ENCODE peak calls at places on chromosome 19, in six cellular contexts. I is transverse colon; F is neuronal stem cell; Z is CD4-positive, CD25-positive, alpha-beta regulatory T cell; K is body of pancreas; A is aorta. R is an unnamed sample. For H3K27me3 and H3K9me3, the result is how much of the 10 kb centered on the place peaks cover.

GRCh38 chr19:41588497-41589209 is 12.7 kb downstream of the CEACAM21 start:
- DNase-seq in A (no peak), F (no peak), K (no peak), I (no peak), Z (no peak), R (peak)

GRCh38 chr19:55301459-55302331 is 17.9 kb downstream of the BRSK1 start:
- DNase-seq in I (peak), Z (peak), A (peak), F (peak), K (peak), R (peak)

GRCh38 chr19:42469311-42470239 is 26.8 kb upstream of the CXCL17 start:
- DNase-seq in F (no peak), Z (no peak), K (no peak), A (no peak), I (no peak), R (no peak)

GRCh38 chr19:33133438-33134031 is 1.6 kb downstream of the WDR88 start:
- DNase-seq in Z (no peak), F (no peak), A (no peak), I (no peak), K (peak), R (no peak)

GRCh38 chr19:51078731-51079130 is 4.0 kb downstream of the KLK14 start:
- DNase-seq in F (no peak), K (no peak), I (no peak), Z (no peak), A (no peak), R (no peak)

GRCh38 chr19:1241417-1242095 is at the start of gene ATP5F1D:
- DNase-seq in Z (peak), F (peak), I (peak), K (peak), A (peak), R (peak)

GRCh38 chr19:35055715-35056179 is 14.2 kb downstream of the HPN start:
- DNase-seq in I (no peak), Z (no peak), A (no peak), F (no peak), K (no peak), R (no peak)

GRCh38 chr19:42443944-42444398 is 1.2 kb upstream of the CXCL17 start:
- DNase-seq in I (no peak), Z (no peak), K (peak), A (no peak), F (no peak), R (peak)

GRCh38 chr19:55080915-55081772 is 5.5 kb downstream of the EPS8L1 start:
- DNase-seq in Z (peak), A (peak), I (peak), F (no peak), K (peak), R (peak)

GRCh38 chr19:32877323-32877912 is 7.9 kb upstream of the SLC7A9 start:
- DNase-seq in I (no peak), Z (no peak), A (no peak), F (no peak), K (no peak), R (no peak)

GRCh38 chr19:38734426-38735256 is 9.6 kb downstream of the CAPN12 start:
- DNase-seq in Z (no peak), I (peak), A (peak), K (no peak), F (no peak), R (peak)

GRCh38 chr19:34104099-34104498 is 68.2 kb upstream of the LSM14A start:
- DNase-seq in A (no peak), F (no peak), K (no peak), Z (no peak), I (no peak), R (no peak)

GRCh38 chr19:45423589-45424190 is at the start of gene ERCC1:
- DNase-seq in I (no peak), A (peak), Z (peak), K (peak), F (peak), R (peak)

GRCh38 chr19:54191671-54192453 is 754 bp downstream of the TSEN34 start:
- DNase-seq in I (no peak), A (peak), F (no peak), Z (no peak), K (no peak), R (no peak)

GRCh38 chr19:57812201-57812600 is 2.5 kb downstream of the ZNF552 start:
- DNase-seq in K (no peak), Z (no peak), A (no peak), I (no peak), F (no peak), R (no peak)

GRCh38 chr19:10478903-10479384 is 24.2 kb downstream of the KEAP1 start:
- DNase-seq in A (peak), K (peak), I (peak), F (peak), Z (peak), R (peak)

GRCh38 chr19:8038815-8039214 is 13.7 kb upstream of the CCL25 start:
- DNase-seq in I (no peak), K (no peak), Z (no peak), A (no peak), F (no peak), R (no peak)

GRCh38 chr19:39731685-39732084 is 6.1 kb downstream of the CLC start:
- DNase-seq in K (no peak), F (no peak), Z (no peak), A (no peak), I (no peak), R (no peak)

GRCh38 chr19:27896091-27896490 is 1316.9 kb downstream of the UQCRFS1 start:
- DNase-seq in F (no peak), I (no peak), Z (no peak), A (no peak), K (no peak), R (no peak)

GRCh38 chr19:50427997-50428425 is 4.7 kb upstream of the MYBPC2 start:
- DNase-seq in F (no peak), Z (no peak), I (peak), K (peak), A (peak), R (peak)

GRCh38 chr19:44905437-44906160 is at the start of gene APOE:
- DNase-seq in I (peak), Z (no peak), A (no peak), F (peak), K (peak), R (no peak)

GRCh38 chr19:4589579-4590410 is 30.3 kb upstream of the SEMA6B start:
- DNase-seq in Z (no peak), F (no peak), I (no peak), K (no peak), A (no peak), R (no peak)
- H3K27me3 ChIP-seq in Z (under half), F (under half), I (half or more), K (under half), A (under half), R (under half)

GRCh38 chr19:23384166-23384565 is 11.1 kb downstream of the ZNF91 start:
- DNase-seq in A (no peak), Z (no peak), F (no peak), K (no peak), I (no peak), R (no peak)
- H3K9me3 ChIP-seq in A (under half), Z (half or more), F (half or more), K (under half), I (under half), R (under half)

GRCh38 chr19:13778847-13779246 is 4.6 kb downstream of the C19orf53 start:
- DNase-seq in I (no peak), A (no peak), K (no peak), Z (no peak), F (no peak), R (no peak)
- H3K27me3 ChIP-seq in I (under half), A (under half), K (under half), Z (under half), F (under half), R (under half)

DNA sequence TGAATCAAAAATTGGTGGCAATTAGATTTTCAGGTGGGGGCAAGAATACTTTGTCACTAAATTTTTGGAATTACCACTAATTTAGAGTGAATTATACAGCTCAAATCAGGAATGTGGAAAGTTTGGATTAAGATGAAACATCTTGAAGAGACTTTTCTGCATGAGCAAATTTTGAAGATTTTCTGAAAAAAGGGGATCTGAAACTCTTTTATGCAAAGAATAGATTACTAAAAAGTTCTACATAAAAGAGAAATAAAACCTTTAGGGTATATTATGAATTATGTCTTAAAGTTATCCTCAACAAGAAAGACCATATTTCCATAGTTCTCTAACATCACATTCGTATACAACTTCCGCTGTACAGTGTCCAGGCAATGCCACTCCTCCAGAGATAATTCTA is 36.7 kb downstream of the ZNF93 start:
- DNase-seq in K (no peak), F (no peak), A (no peak), I (no peak), Z (no peak), R (no peak)
- H3K9me3 ChIP-seq in K (under half), F (half or more), A (under half), I (under half), Z (half or more), R (under half)

GRCh38 chr19:56687036-56687435 is 15.5 kb upstream of the ZNF835 start:
- DNase-seq in Z (no peak), F (no peak), A (no peak), K (no peak), I (no peak), R (no peak)

GRCh38 chr19:56690668-56691067 is 19.1 kb upstream of the ZNF835 start:
- DNase-seq in Z (no peak), K (no peak), F (no peak), I (no peak), A (no peak), R (no peak)

GRCh38 chr19:56692496-56692895 is 20.9 kb upstream of the ZNF835 start:
- DNase-seq in I (no peak), F (no peak), Z (no peak), K (peak), A (no peak), R (no peak)

DNA sequence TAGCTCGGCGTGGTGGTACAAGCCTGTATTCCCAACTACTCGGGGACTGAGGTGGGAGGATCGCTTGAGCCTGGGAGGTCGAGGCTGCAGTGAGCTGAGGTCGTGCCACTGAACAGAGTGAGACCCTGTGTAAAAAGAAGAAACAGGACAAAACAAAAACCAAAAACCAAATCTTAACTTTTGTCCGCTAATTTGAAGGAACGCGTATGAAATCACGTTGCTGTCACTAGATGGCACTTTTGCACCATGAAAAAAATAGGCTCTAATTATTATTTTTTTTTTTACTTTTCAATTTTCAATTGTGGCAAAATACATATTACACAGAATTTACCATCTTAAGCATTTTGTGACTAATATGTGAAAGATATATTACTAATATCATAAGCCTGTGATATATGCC is 17.6 kb upstream of the ZNF835 start:
- DNase-seq in I (no peak), A (no peak), Z (no peak), K (no peak), F (no peak), R (no peak)
- H3K27me3 ChIP-seq in I (under half), A (under half), Z (under half), K (under half), F (under half), R (under half)

GRCh38 chr19:21532904-21533303 is 27.5 kb downstream of the ZNF429 start:
- DNase-seq in Z (no peak), K (no peak), I (no peak), F (no peak), A (no peak), R (no peak)
- H3K9me3 ChIP-seq in Z (under half), K (under half), I (half or more), F (under half), A (under half), R (under half)

DNA sequence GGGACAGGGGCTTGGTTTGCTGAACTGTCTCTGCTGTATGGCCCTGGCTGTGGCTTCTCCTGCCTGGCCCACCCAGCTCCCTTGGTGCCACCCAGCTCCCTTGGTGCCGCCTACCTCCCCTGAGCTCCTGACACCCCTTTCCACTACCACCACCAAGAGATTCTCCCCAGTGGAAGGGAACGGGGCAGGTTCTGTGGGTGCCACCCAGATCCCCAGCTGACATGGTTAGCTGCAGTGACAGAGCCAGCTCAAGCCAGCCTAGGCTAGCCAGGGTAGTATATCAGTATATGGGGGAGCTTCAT is 28.5 kb upstream of the POP4 start:
- DNase-seq in K (no peak), A (no peak), F (no peak), Z (no peak), I (no peak), R (no peak)
- H3K27me3 ChIP-seq in K (under half), A (under half), F (half or more), Z (under half), I (under half), R (under half)

DNA sequence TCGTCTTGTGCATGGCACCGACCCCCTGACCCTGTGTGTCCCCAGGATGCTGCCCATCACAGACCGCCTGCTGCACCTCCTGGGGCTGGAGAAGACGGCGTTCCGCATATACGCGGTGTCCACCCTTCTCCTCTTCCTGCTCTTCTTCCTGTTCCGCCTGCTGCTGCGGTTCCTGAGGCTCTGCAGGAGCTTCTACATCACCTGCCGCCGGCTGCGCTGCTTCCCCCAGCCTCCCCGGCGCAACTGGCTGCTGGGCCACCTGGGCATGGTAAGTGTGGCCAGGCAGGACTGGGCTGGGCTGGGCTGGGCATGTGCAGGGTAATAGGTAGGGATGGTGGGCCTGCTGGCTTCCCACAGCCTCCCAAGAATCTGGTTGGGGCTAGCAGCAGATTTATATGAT is 17.0 kb downstream of the CYP4F22 start:
- DNase-seq in Z (no peak), A (no peak), I (no peak), K (no peak), F (no peak), R (no peak)
- H3K9me3 ChIP-seq in Z (under half), A (under half), I (under half), K (under half), F (under half), R (under half)

GRCh38 chr19:47421844-47422395 is 2.6 kb upstream of the MEIS3 start:
- DNase-seq in F (no peak), A (no peak), I (no peak), K (no peak), Z (no peak), R (no peak)
- H3K27me3 ChIP-seq in F (under half), A (under half), I (half or more), K (under half), Z (under half), R (under half)

GRCh38 chr19:15570420-15570819 is 44.6 kb upstream of the CYP4F8 start:
- DNase-seq in A (no peak), Z (no peak), K (no peak), F (no peak), I (no peak), R (no peak)
- H3K9me3 ChIP-seq in A (under half), Z (under half), K (under half), F (under half), I (under half), R (under half)

R was measured in small intestine.